ENCODE peak calls at places on chromosomes 6 and 20, in six cellular contexts. J is adrenal gland, N is ovary, I is NB4, R is IMR-90, Y is HCT116. E is an unnamed sample.

GRCh38 chr20:17533396-17533795 is 2.2 kb upstream of the BFSP1 start:
- DNase-seq in J (no peak), N (no peak), I (peak; percentile 85), R (peak; percentile 60), Y (peak; percentile 51), E (no peak)

GRCh38 chr20:50126662-50127061 is 13.7 kb upstream of the UBE2V1 start:
- DNase-seq in J (peak; percentile 82), N (no peak), I (no peak), R (no peak), Y (no peak), E (peak; percentile 88)

GRCh38 chr20:1802385-1803215 is 92.6 kb upstream of the SIRPA start:
- DNase-seq in J (peak; percentile 71), N (peak; percentile 31), I (peak; percentile 93), R (peak; percentile 76), Y (no peak), E (no peak)

GRCh38 chr6:117498159-117498558 is 15.7 kb downstream of the DCBLD1 start:
- DNase-seq in J (no peak), N (no peak), I (peak; percentile 88), R (peak; percentile 87), Y (no peak), E (no peak)

GRCh38 chr6:25089442-25089841 is 153.7 kb upstream of the RIPOR2 start:
- DNase-seq in J (no peak), N (no peak), I (peak; percentile 31), R (peak; percentile 11), Y (no peak), E (no peak)

GRCh38 chr20:50680106-50680960 is 11.0 kb downstream of the RIPOR3 start:
- DNase-seq in J (peak; percentile 55), N (peak; percentile 65), I (no peak), R (no peak), Y (no peak), E (peak; percentile 72)

GRCh38 chr6:74366634-74367033 is 670.6 kb downstream of the CD109 start:
- DNase-seq in J (no peak), N (no peak), I (no peak), R (peak; percentile 68), Y (peak; percentile 2), E (no peak)

GRCh38 chr6:14959324-14959885 is 286.5 kb upstream of the JARID2 start:
- DNase-seq in J (no peak), N (no peak), I (no peak), R (no peak), Y (no peak), E (no peak)

GRCh38 chr6:169776379-169776778 is 25.0 kb downstream of the ERMARD start:
- DNase-seq in J (no peak), N (no peak), I (no peak), R (no peak), Y (no peak), E (no peak)

GRCh38 chr20:49890651-49891361 is 24.5 kb downstream of the SPATA2 start:
- DNase-seq in J (no peak), N (peak; percentile 68), I (no peak), R (no peak), Y (no peak), E (peak; percentile 13)

GRCh38 chr6:129685640-129686031 is 24.3 kb downstream of the ARHGAP18 start:
- DNase-seq in J (no peak), N (no peak), I (peak; percentile 56), R (no peak), Y (no peak), E (no peak)

GRCh38 chr6:129686941-129687627 is 22.9 kb downstream of the ARHGAP18 start:
- DNase-seq in J (no peak), N (no peak), I (peak; percentile 90), R (peak; percentile 52), Y (no peak), E (no peak)

GRCh38 chr6:129684903-129685639 is 24.9 kb downstream of the ARHGAP18 start:
- DNase-seq in J (no peak), N (no peak), I (no peak), R (no peak), Y (no peak), E (no peak)

GRCh38 chr6:129683606-129684322 is 26.2 kb downstream of the ARHGAP18 start:
- DNase-seq in J (peak; percentile 91), N (no peak), I (peak; percentile 97), R (peak; percentile 100), Y (peak; percentile 87), E (peak; percentile 84)

GRCh38 chr6:129684323-129684884 is 25.6 kb downstream of the ARHGAP18 start:
- DNase-seq in J (no peak), N (no peak), I (no peak), R (no peak), Y (no peak), E (no peak)
- TF ChIP-seq POLR2A in J (no peak), N (no peak), I (no peak), R (no peak), Y (no peak), E (no peak)

GRCh38 chr6:33416386-33417126 is 1.4 kb downstream of the CUTA start:
- DNase-seq in J (no peak), N (no peak), I (no peak), R (peak; percentile 55), Y (no peak), E (no peak)

GRCh38 chr6:33417127-33417902 is 592 bp downstream of the CUTA start:
- DNase-seq in J (peak; percentile 56), N (peak; percentile 64), I (peak; percentile 49), R (peak; percentile 94), Y (no peak), E (no peak)

GRCh38 chr6:33419580-33420492 is at the start of gene SYNGAP1:
- DNase-seq in J (peak; percentile 70), N (peak; percentile 86), I (no peak), R (peak; percentile 64), Y (no peak), E (no peak)

GRCh38 chr6:33418690-33419291 is 884 bp upstream of the CUTA start:
- DNase-seq in J (no peak), N (no peak), I (peak; percentile 26), R (peak; percentile 42), Y (no peak), E (no peak)

DNA sequence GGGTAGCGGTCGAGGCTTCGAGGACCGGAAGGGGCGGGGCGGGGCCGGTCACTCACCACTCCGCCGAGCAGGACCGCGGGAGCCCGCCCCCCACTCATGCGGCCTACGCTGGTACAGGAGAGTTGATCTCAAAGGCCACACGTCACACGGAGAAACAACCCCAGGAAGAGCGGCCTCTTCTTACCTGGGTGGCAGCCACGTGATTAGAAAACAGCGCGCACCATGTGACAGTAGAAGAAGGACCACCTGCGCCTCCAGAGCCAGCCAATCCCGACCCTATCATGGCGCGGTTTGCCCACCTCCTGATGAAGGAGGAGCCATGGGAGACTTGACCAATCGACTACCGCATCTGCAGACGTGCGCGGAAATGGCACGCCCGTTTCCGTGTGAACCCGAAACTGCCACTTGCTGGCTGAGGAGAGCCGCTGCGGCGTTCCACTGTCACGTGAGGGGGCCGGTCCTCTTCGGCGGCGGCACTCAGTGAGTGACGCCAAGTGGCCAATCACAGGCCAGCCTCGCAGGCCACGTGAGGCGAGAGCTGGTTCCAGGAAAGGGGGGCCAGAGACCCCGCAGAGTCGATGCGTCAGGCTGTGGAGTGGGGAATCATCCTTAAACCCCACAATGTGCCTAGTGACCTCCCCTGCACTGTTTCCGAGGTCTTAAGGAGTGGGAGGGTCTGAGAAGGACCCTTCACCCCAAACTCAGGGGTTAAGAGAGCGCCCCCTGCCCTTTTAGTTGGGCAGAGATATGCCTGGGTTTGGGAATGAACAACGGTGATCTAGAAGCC is at the start of gene CUTA:
- DNase-seq in J (peak; percentile 100), N (peak; percentile 99), I (peak; percentile 100), R (peak; percentile 100), Y (peak; percentile 99), E (peak; percentile 100)
- TF ChIP-seq POLR2A in J (peak; percentile 83), N (peak; percentile 97), I (peak; percentile 76), R (no peak), Y (peak; percentile 32), E (peak; percentile 59)

GRCh38 chr6:30614843-30615218 is 2.2 kb downstream of the PPP1R10 start:
- DNase-seq in J (peak; percentile 95), N (peak; percentile 77), I (peak; percentile 99), R (peak; percentile 98), Y (peak; percentile 93), E (peak; percentile 91)

GRCh38 chr6:30615219-30615957 is 1.7 kb downstream of the PPP1R10 start:
- DNase-seq in J (peak; percentile 81), N (no peak), I (peak; percentile 94), R (peak; percentile 91), Y (peak; percentile 75), E (no peak)

GRCh38 chr6:30617565-30618269 is at the start of gene MRPS18B:
- DNase-seq in J (peak; percentile 99), N (peak; percentile 96), I (peak; percentile 99), R (peak; percentile 98), Y (peak; percentile 96), E (peak; percentile 99)

GRCh38 chr6:30616811-30617564 is at the start of gene PPP1R10:
- DNase-seq in J (peak; percentile 100), N (peak; percentile 98), I (peak; percentile 100), R (peak; percentile 100), Y (peak; percentile 100), E (peak; percentile 100)

DNA sequence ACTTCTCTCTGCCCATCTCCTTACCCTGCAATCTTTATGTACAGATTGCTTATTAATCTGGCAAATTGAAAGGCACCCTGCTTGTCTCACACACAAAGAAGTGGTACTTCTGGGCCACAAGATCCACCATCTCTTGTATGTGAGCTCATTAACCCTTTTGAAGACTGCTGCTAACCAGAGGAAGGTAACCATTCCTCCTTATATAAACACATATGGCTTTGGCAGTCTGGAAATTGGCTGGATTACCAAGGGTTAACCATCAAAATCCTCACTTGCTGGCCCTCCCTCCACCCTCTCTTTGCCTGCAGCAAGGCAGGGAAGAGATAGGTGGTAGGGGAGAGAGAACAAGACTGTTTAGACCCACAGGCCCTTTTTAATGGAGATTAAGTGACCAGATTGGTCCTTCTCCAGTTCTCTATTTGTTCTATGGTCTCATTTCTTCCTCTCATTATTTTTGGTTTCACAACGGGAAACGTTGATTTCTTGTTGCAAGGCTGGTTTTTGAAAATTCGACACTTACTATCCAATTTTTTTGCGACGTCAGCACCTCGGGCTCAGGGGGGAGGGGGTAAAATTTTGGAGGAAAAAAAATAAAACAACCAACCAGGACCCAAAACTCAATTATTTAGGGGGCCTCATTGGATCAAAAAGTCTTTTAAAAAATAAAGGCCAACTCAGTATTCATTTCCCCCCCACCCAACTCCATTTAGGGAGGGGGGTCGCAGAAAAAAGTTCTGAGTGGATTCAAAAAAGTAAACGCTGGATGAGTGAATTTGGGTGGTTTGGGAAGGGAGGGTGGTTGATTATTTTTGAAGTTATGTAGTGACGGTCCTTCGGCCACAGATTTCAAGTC is 859 bp downstream of the PPP1R10 start:
- DNase-seq in J (no peak), N (no peak), I (peak; percentile 67), R (no peak), Y (no peak), E (peak; percentile 56)
- TF ChIP-seq POLR2A in J (peak; percentile 64), N (no peak), I (peak; percentile 28), R (peak; percentile 84), Y (peak; percentile 73), E (no peak)

DNA sequence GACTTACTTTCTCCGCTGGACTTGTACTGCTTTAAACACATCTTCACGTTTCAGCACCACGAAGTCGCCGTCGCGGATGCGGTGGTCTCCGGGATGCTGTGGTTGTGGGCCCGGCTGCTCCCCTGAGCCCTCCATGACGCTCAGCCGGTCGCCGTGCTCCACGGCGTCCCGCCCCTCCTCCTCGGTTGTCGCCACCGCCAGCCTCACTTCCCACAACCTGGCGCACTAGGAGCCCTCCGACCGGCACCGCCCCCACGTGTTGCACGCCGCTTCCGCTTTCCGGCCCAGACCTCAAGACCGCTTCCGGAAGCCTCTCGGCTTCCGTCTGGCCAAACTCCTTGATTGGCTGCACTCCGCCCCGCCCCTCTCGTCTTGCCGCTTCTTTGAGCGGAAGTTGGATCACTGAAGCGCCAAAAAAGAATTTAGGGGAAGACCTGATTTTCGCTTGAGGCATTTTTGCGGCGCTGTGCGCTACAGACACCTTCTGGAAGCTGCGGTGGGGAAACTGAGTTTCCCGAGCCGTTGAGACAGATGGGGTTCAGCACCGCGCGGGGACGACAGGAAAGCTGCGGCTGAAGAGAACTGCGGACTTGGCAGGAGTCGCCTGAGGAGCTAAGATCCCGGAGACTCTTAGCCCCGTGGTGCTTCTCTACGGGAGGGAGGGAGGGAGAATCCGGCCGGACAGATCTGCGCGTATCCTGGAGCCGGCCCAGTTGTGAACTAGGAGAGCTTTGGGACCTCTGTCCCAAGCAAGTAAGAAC is at the start of the genes MCM8 and TRMT6:
- DNase-seq in J (peak; percentile 97), N (peak; percentile 93), I (peak; percentile 99), R (peak; percentile 94), Y (peak; percentile 95), E (peak; percentile 94)
- TF ChIP-seq POLR2A in J (no peak), N (no peak), I (peak; percentile 69), R (peak; percentile 59), Y (peak; percentile 50), E (peak; percentile 60)

E was measured in gastrocnemius medialis.